ENCODE peak calls at places on chromosomes 5 and 9, in five cellular contexts. S, V, W, B and K are unnamed samples.

GRCh38 chr5:125225424-125225823 is 479.0 kb upstream of the ZNF608 start:
- DNase-seq in S (no peak), V (no peak), W (no peak), B (no peak), K (no peak)

GRCh38 chr9:6869081-6869948 is 111.5 kb downstream of the KDM4C start:
- DNase-seq in S (no peak), V (peak), W (no peak), B (no peak), K (peak)

GRCh38 chr9:72753261-72753893 is 199.5 kb downstream of the ALDH1A1 start:
- DNase-seq in S (no peak), V (peak), W (no peak), B (no peak), K (no peak)

GRCh38 chr5:44663991-44664710 is 144.6 kb upstream of the MRPS30 start:
- DNase-seq in S (no peak), V (no peak), W (no peak), B (no peak), K (no peak)

GRCh38 chr9:91138760-91139159 is 223.0 kb downstream of the AUH start:
- DNase-seq in S (no peak), V (peak), W (no peak), B (no peak), K (no peak)

GRCh38 chr5:125481506-125482455 is 735.3 kb upstream of the ZNF608 start:
- DNase-seq in S (no peak), V (no peak), W (no peak), B (no peak), K (no peak)

GRCh38 chr5:151155777-151156731 is 1.5 kb downstream of the ANXA6 start:
- DNase-seq in S (no peak), V (peak), W (no peak), B (no peak), K (no peak)

GRCh38 chr5:177994561-177995190 is 1.4 kb downstream of the PROP1 start:
- DNase-seq in S (no peak), V (no peak), W (no peak), B (no peak), K (no peak)

GRCh38 chr9:127835930-127836586 is 18.4 kb downstream of the ENG start:
- DNase-seq in S (no peak), V (peak), W (no peak), B (peak), K (no peak)

GRCh38 chr9:115400801-115401200 is 282.8 kb upstream of the TNC start:
- DNase-seq in S (no peak), V (peak), W (no peak), B (no peak), K (no peak)

GRCh38 chr5:131353991-131354390 is 90.1 kb downstream of the CDC42SE2 start:
- DNase-seq in S (no peak), V (no peak), W (no peak), B (no peak), K (no peak)

GRCh38 chr5:180784497-180785097 is 18.0 kb downstream of the MGAT1 start:
- DNase-seq in S (peak), V (peak), W (no peak), B (peak), K (peak)

GRCh38 chr5:15938186-15938585 is 241.4 kb downstream of the MARCHF11 start:
- DNase-seq in S (no peak), V (no peak), W (no peak), B (no peak), K (no peak)

GRCh38 chr5:172802585-172803176 is 31.4 kb upstream of the ERGIC1 start:
- DNase-seq in S (no peak), V (peak), W (no peak), B (no peak), K (no peak)

GRCh38 chr9:132669329-132669635 is 501 bp downstream of the DDX31 start:
- DNase-seq in S (no peak), V (no peak), W (no peak), B (no peak), K (no peak)

GRCh38 chr5:122192883-122193496 is 63.6 kb downstream of the ZNF474 start:
- DNase-seq in S (no peak), V (peak), W (peak), B (peak), K (no peak)

GRCh38 chr9:113910036-113910639 is 34.0 kb downstream of the ZNF618 start:
- DNase-seq in S (peak), V (no peak), W (no peak), B (no peak), K (peak)

GRCh38 chr9:34638138-34638445 is 505 bp upstream of the SIGMAR1 start:
- DNase-seq in S (no peak), V (no peak), W (no peak), B (no peak), K (no peak)

GRCh38 chr9:37182718-37183117 is 62.3 kb downstream of the ZCCHC7 start:
- DNase-seq in S (no peak), V (no peak), W (no peak), B (no peak), K (no peak)

GRCh38 chr9:89817186-89817960 is 212.6 kb downstream of the GADD45G start:
- DNase-seq in S (no peak), V (peak), W (no peak), B (no peak), K (no peak)

GRCh38 chr5:160198148-160198545 is 31.2 kb upstream of the FABP6 start:
- DNase-seq in S (no peak), V (peak), W (no peak), B (no peak), K (peak)

GRCh38 chr5:142725231-142726187 is 39.6 kb upstream of the FGF1 start:
- DNase-seq in S (no peak), V (no peak), W (no peak), B (peak), K (no peak)

GRCh38 chr9:136792321-136793062 is 1.3 kb downstream of the TMEM141 start:
- DNase-seq in S (no peak), V (no peak), W (no peak), B (no peak), K (no peak)

GRCh38 chr5:112533315-112533867 is 114.3 kb upstream of the EPB41L4A start:
- DNase-seq in S (no peak), V (no peak), W (no peak), B (no peak), K (peak)

GRCh38 chr9:13228431-13228830 is 51.1 kb downstream of the MPDZ start:
- DNase-seq in S (no peak), V (no peak), W (no peak), B (no peak), K (no peak)

GRCh38 chr5:151703227-151703626 is 16.5 kb upstream of the SPARC start:
- DNase-seq in S (no peak), V (no peak), W (no peak), B (no peak), K (no peak)

GRCh38 chr9:69385474-69386091 is 60.6 kb downstream of the ENTREP1 start:
- DNase-seq in S (no peak), V (no peak), W (no peak), B (no peak), K (peak)

DNA sequence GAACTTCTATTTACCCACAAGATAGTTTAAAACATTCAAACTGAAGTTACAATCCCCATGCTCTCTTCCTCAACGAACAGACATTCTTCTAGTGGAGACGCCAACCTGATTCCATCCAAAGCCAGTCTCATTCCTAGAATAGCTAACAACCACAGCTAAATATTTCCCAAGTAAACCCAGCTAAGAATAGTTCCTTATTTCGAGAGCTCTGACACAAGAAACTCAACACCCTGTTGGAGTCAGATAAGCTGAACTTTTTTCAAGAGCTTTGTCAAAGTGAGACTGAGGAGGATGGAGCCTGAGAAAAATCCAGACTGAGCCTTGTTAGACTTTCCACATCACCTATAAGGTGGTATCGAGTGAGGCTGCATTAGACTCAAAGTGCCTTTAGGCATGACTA is 56.7 kb upstream of the RPS23 start:
- DNase-seq in S (no peak), V (peak), W (no peak), B (peak), K (no peak)
- H3K9ac ChIP-seq in S (no peak), V (peak), W (no peak), B (no peak), K (no peak)

DNA sequence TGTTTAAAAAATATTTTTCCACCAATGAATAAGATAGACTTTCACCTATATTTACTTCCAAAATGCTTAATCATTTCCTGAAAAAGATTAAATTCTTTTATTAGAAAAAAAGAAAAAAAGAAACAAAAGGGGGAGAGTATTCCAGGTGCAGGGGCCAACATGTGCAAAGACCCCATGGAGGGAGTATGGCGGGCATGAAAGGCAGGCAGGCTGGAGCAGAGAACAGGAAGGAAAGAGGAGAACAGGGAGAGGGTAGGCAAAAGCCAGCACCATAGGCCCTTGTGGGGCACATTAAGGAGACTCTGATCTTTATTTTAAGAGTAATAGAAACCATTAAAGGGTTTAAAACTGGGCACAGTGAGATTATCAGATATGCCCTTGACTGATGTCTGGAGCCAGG is 16.5 kb upstream of the SAP30L start:
- DNase-seq in S (no peak), V (no peak), W (no peak), B (no peak), K (no peak)
- H2BK12ac ChIP-seq in S (no peak), V (no peak), W (no peak), B (no peak), K (no peak)

GRCh38 chr5:99030871-99031440 is 102.1 kb upstream of the CHD1 start:
- DNase-seq in S (no peak), V (no peak), W (no peak), B (peak), K (no peak)

GRCh38 chr5:99025298-99026045 is 96.7 kb upstream of the CHD1 start:
- DNase-seq in S (no peak), V (peak), W (no peak), B (no peak), K (no peak)

GRCh38 chr5:99032234-99033013 is 103.6 kb upstream of the CHD1 start:
- DNase-seq in S (no peak), V (peak), W (peak), B (peak), K (peak)

GRCh38 chr5:99033014-99033931 is 104.5 kb upstream of the CHD1 start:
- DNase-seq in S (no peak), V (peak), W (no peak), B (no peak), K (no peak)

GRCh38 chr5:99029172-99029571 is 100.4 kb upstream of the CHD1 start:
- DNase-seq in S (no peak), V (no peak), W (no peak), B (no peak), K (no peak)
- H3K9ac ChIP-seq in S (no peak), V (no peak), W (no peak), B (no peak), K (no peak)

GRCh38 chr5:76325326-76325725 is 77.8 kb upstream of the IQGAP2 start:
- DNase-seq in S (no peak), V (peak), W (no peak), B (no peak), K (no peak)

GRCh38 chr5:76314643-76315042 is 88.4 kb upstream of the IQGAP2 start:
- DNase-seq in S (no peak), V (no peak), W (no peak), B (no peak), K (no peak)

DNA sequence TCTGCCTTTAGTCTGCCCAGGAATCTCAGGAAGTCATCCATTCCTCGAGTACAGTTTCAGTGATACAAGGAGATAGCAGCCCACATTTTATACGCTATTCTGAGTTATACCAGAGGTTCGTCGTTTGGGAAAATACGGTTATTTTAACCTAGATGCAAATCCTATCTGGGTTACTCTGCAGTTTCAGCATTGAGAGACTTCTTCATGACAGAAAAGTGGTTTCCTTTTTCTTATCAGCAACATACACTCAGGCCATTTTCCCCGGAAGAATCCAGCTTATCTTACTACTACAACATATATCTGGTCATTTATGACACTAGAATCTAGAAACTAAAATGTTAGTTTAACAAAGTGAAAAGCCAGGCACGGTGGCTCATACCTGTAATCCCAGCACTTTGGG is 83.4 kb upstream of the IQGAP2 start:
- DNase-seq in S (no peak), V (no peak), W (no peak), B (no peak), K (no peak)
- H2BK12ac ChIP-seq in S (no peak), V (no peak), W (no peak), B (no peak), K (no peak)

GRCh38 chr9:122567901-122568300 is 15.0 kb downstream of the OR1N2 start:
- DNase-seq in S (no peak), V (no peak), W (no peak), B (peak), K (no peak)
- H3K9ac ChIP-seq in S (no peak), V (no peak), W (no peak), B (no peak), K (no peak)